ENCODE peak calls at places on chromosome 13, in ten cellular contexts. Y is heart right ventricle, L is AG04450, D is left lung, M is transverse colon, I is neural progenitor cell, T is HCT116, G is body of pancreas, O is astrocyte, N is brain microvascular endothelial cell. W is an unnamed sample.

GRCh38 chr13:85741017-85741416 is 58.2 kb downstream of the SLITRK6 start:
- DNase-seq in Y (no peak), L (no peak), D (no peak), M (no peak), I (no peak), T (no peak), G (no peak), O (no peak), N (no peak), W (no peak)

GRCh38 chr13:93248627-93249047 is 22.0 kb downstream of the GPC6 start:
- DNase-seq in Y (no peak), L (no peak), D (peak; percentile 68), M (no peak), I (peak; percentile 73), T (no peak), G (peak; percentile 80), O (peak; percentile 66), N (peak; percentile 63), W (no peak)

GRCh38 chr13:112699318-112699918 is 9.6 kb downstream of the ATP11A start:
- DNase-seq in Y (no peak), L (no peak), D (no peak), M (no peak), I (no peak), T (no peak), G (no peak), O (no peak), N (no peak), W (no peak)

GRCh38 chr13:36880961-36881360 is 39.1 kb downstream of the SMAD9 start:
- DNase-seq in Y (no peak), L (no peak), D (no peak), M (no peak), I (no peak), T (no peak), G (no peak), O (no peak), N (no peak), W (no peak)

GRCh38 chr13:20181180-20181579 is 11.6 kb downstream of the GJB2 start:
- DNase-seq in Y (no peak), L (no peak), D (no peak), M (no peak), I (no peak), T (no peak), G (no peak), O (no peak), N (no peak), W (no peak)

GRCh38 chr13:62924395-62924794 is 1508.7 kb upstream of the PCDH20 start:
- DNase-seq in Y (no peak), L (no peak), D (no peak), M (no peak), I (no peak), T (no peak), G (no peak), O (no peak), N (no peak), W (no peak)

GRCh38 chr13:94182185-94182761 is 297.2 kb downstream of the DCT start:
- DNase-seq in Y (no peak), L (no peak), D (no peak), M (no peak), I (no peak), T (no peak), G (no peak), O (no peak), N (no peak), W (no peak)

GRCh38 chr13:113361406-113361805 is 2.5 kb downstream of the GRTP1 start:
- DNase-seq in Y (no peak), L (no peak), D (no peak), M (no peak), I (no peak), T (no peak), G (no peak), O (no peak), N (no peak), W (no peak)

GRCh38 chr13:80338781-80339577 is 1.9 kb downstream of the SPRY2 start:
- DNase-seq in Y (peak; percentile 75), L (peak; percentile 56), D (peak; percentile 81), M (peak; percentile 60), I (peak; percentile 90), T (no peak), G (peak; percentile 79), O (peak; percentile 88), N (peak; percentile 82), W (peak; percentile 60)

GRCh38 chr13:76798037-76798436 is 88.2 kb downstream of the KCTD12 start:
- DNase-seq in Y (no peak), L (no peak), D (peak; percentile 39), M (no peak), I (no peak), T (no peak), G (no peak), O (no peak), N (no peak), W (no peak)

GRCh38 chr13:46679369-46680180 is 117.4 kb downstream of the ESD start:
- DNase-seq in Y (no peak), L (no peak), D (no peak), M (peak; percentile 42), I (peak; percentile 39), T (no peak), G (no peak), O (no peak), N (peak; percentile 59), W (no peak)

GRCh38 chr13:42804244-42804868 is 23.0 kb downstream of the FAM216B start:
- DNase-seq in Y (no peak), L (no peak), D (no peak), M (no peak), I (no peak), T (no peak), G (no peak), O (no peak), N (no peak), W (no peak)

GRCh38 chr13:89784161-89784809 is 1563.2 kb upstream of the MIR17HG start:
- DNase-seq in Y (no peak), L (no peak), D (no peak), M (no peak), I (no peak), T (no peak), G (no peak), O (no peak), N (no peak), W (no peak)

GRCh38 chr13:98489446-98490194 is 87.3 kb downstream of the STK24 start:
- DNase-seq in Y (no peak), L (no peak), D (no peak), M (no peak), I (no peak), T (no peak), G (no peak), O (no peak), N (no peak), W (no peak)

GRCh38 chr13:67200605-67201004 is 29.5 kb downstream of the PCDH9 start:
- DNase-seq in Y (no peak), L (no peak), D (no peak), M (no peak), I (no peak), T (no peak), G (no peak), O (no peak), N (no peak), W (no peak)

GRCh38 chr13:95698047-95698749 is 21.3 kb downstream of the DNAJC3 start:
- DNase-seq in Y (no peak), L (no peak), D (no peak), M (no peak), I (no peak), T (peak; percentile 12), G (no peak), O (no peak), N (no peak), W (no peak)

GRCh38 chr13:94776956-94777355 is 64.6 kb upstream of the SOX21 start:
- DNase-seq in Y (no peak), L (no peak), D (no peak), M (no peak), I (no peak), T (no peak), G (no peak), O (peak; percentile 27), N (no peak), W (no peak)

GRCh38 chr13:89827552-89827951 is 1519.9 kb upstream of the MIR17HG start:
- DNase-seq in Y (no peak), L (no peak), D (no peak), M (no peak), I (no peak), T (no peak), G (no peak), O (no peak), N (no peak), W (no peak)

GRCh38 chr13:39047560-39047959 is 9.3 kb downstream of the NHLRC3 start:
- DNase-seq in Y (no peak), L (no peak), D (no peak), M (no peak), I (peak; percentile 42), T (no peak), G (no peak), O (no peak), N (no peak), W (no peak)

GRCh38 chr13:108213946-108214345 is 1.4 kb downstream of the LIG4 start:
- DNase-seq in Y (no peak), L (no peak), D (no peak), M (no peak), I (peak; percentile 13), T (no peak), G (no peak), O (peak; percentile 53), N (no peak), W (no peak)

GRCh38 chr13:34164585-34164984 is 346.6 kb downstream of the RFC3 start:
- DNase-seq in Y (no peak), L (no peak), D (no peak), M (no peak), I (peak; percentile 68), T (no peak), G (peak; percentile 33), O (peak; percentile 84), N (no peak), W (no peak)

GRCh38 chr13:49494645-49495044 is 1.1 kb upstream of the PHF11 start:
- DNase-seq in Y (no peak), L (no peak), D (no peak), M (no peak), I (no peak), T (no peak), G (no peak), O (no peak), N (no peak), W (no peak)
- TF ChIP-seq CTCF in Y (no peak), L (no peak), D (no peak), M (no peak), I (no peak), T (no peak), G (no peak), O (no peak), N (no peak), W (no peak)

GRCh38 chr13:102401305-102401704 is 543 bp downstream of the FGF14 start:
- DNase-seq in Y (no peak), L (no peak), D (no peak), M (no peak), I (no peak), T (no peak), G (no peak), O (peak; percentile 6), N (no peak), W (no peak)
- H3K27me3 ChIP-seq in Y (peaks cover 57% of the 10 kb centered on the region), L (peaks cover 27% of the 10 kb centered on the region), D (peaks cover 27% of the 10 kb centered on the region), M (peaks cover 63% of the 10 kb centered on the region), I (peaks cover 89% of the 10 kb centered on the region), T (no peaks in the 10 kb centered on the region), G (no peaks in the 10 kb centered on the region), O (peaks cover 32% of the 10 kb centered on the region), N (peaks cover 9% of the 10 kb centered on the region), W (peaks cover 10% of the 10 kb centered on the region)

GRCh38 chr13:35826626-35827254 is 304.4 kb downstream of the DCLK1 start:
- DNase-seq in Y (no peak), L (no peak), D (no peak), M (no peak), I (no peak), T (peak; percentile 22), G (no peak), O (no peak), N (no peak), W (no peak)
- TF ChIP-seq CTCF in Y (peak; percentile 25), L (peak; percentile 23), D (no peak), M (no peak), I (peak; percentile 48), T (peak; percentile 67), G (no peak), O (no peak), N (peak; percentile 58), W (peak; percentile 9)

GRCh38 chr13:26909515-26909914 is 148.9 kb upstream of the GPR12 start:
- DNase-seq in Y (no peak), L (no peak), D (no peak), M (no peak), I (no peak), T (no peak), G (no peak), O (no peak), N (no peak), W (no peak)
- H3K27me3 ChIP-seq in Y (peaks cover 3% of the 10 kb centered on the region), L (peaks cover 20% of the 10 kb centered on the region), D (no peaks in the 10 kb centered on the region), M (peaks cover 7% of the 10 kb centered on the region), I (no peaks in the 10 kb centered on the region), T (peaks cover 61% of the 10 kb centered on the region), G (no peaks in the 10 kb centered on the region), O (peaks cover 9% of the 10 kb centered on the region), N (no peaks in the 10 kb centered on the region), W (peaks cover 26% of the 10 kb centered on the region)